ENCODE peak calls at places on chromosomes 3 and 15, in five cellular contexts. One of them, this sample, is unnamed. For H3K4me1, the result is how much of the 10 kb centered on the place peaks cover.

GRCh38 chr15:69035205-69035917 is 20.9 kb downstream of the NOX5 start:
- DNase-seq in stomach: peak
- DNase-seq in sigmoid colon: no peak
- DNase-seq in transverse colon: peak
- DNase-seq in HepG2: peak
- DNase-seq in this sample: peak

GRCh38 chr15:39887832-39888231 is 32.2 kb downstream of the GPR176 start:
- DNase-seq in HepG2: peak
- DNase-seq in sigmoid colon: no peak
- DNase-seq in stomach: peak
- DNase-seq in transverse colon: peak
- DNase-seq in this sample: no peak

GRCh38 chr3:54165865-54166264 is 43.5 kb downstream of the CACNA2D3 start:
- DNase-seq in HepG2: no peak
- DNase-seq in sigmoid colon: no peak
- DNase-seq in transverse colon: no peak
- DNase-seq in stomach: no peak
- DNase-seq in this sample: no peak

GRCh38 chr3:146499701-146500100 is 30.3 kb upstream of the PLSCR2 start:
- DNase-seq in transverse colon: no peak
- DNase-seq in sigmoid colon: no peak
- DNase-seq in stomach: no peak
- DNase-seq in HepG2: no peak
- DNase-seq in this sample: no peak

GRCh38 chr15:50945725-50946124 is 37.2 kb downstream of the AP4E1 start:
- DNase-seq in HepG2: no peak
- DNase-seq in transverse colon: no peak
- DNase-seq in stomach: no peak
- DNase-seq in sigmoid colon: no peak
- DNase-seq in this sample: no peak

GRCh38 chr3:127049390-127049789 is 66.5 kb downstream of the PLXNA1 start:
- DNase-seq in transverse colon: no peak
- DNase-seq in sigmoid colon: no peak
- DNase-seq in stomach: no peak
- DNase-seq in HepG2: no peak
- DNase-seq in this sample: no peak

GRCh38 chr3:106745344-106746168 is 631.7 kb upstream of the CCDC54 start:
- DNase-seq in sigmoid colon: no peak
- DNase-seq in stomach: no peak
- DNase-seq in transverse colon: no peak
- DNase-seq in HepG2: no peak
- DNase-seq in this sample: no peak

GRCh38 chr3:10116138-10116460 is 624 bp downstream of the BRK1 start:
- DNase-seq in transverse colon: no peak
- DNase-seq in sigmoid colon: no peak
- DNase-seq in HepG2: peak
- DNase-seq in stomach: no peak
- DNase-seq in this sample: no peak

GRCh38 chr3:127678315-127678599 is 5.5 kb downstream of the ABTB1 start:
- DNase-seq in sigmoid colon: no peak
- DNase-seq in transverse colon: no peak
- DNase-seq in stomach: no peak
- DNase-seq in HepG2: no peak
- DNase-seq in this sample: no peak

GRCh38 chr15:68495221-68495950 is 63.4 kb upstream of the ITGA11 start:
- DNase-seq in sigmoid colon: no peak
- DNase-seq in stomach: no peak
- DNase-seq in HepG2: no peak
- DNase-seq in transverse colon: no peak
- DNase-seq in this sample: no peak

GRCh38 chr3:147411235-147411607 is 2.1 kb downstream of the ZIC1 start:
- DNase-seq in stomach: no peak
- DNase-seq in HepG2: no peak
- DNase-seq in transverse colon: no peak
- DNase-seq in sigmoid colon: no peak
- DNase-seq in this sample: no peak

GRCh38 chr3:100761211-100761921 is 52.1 kb downstream of the TFG start:
- DNase-seq in transverse colon: peak
- DNase-seq in sigmoid colon: no peak
- DNase-seq in stomach: no peak
- DNase-seq in HepG2: peak
- DNase-seq in this sample: no peak

GRCh38 chr3:22996926-22997600 is 206.1 kb upstream of the UBE2E2 start:
- DNase-seq in sigmoid colon: no peak
- DNase-seq in HepG2: no peak
- DNase-seq in transverse colon: no peak
- DNase-seq in stomach: no peak
- DNase-seq in this sample: no peak

GRCh38 chr3:157099337-157100078 is 60.4 kb downstream of the CCNL1 start:
- DNase-seq in transverse colon: no peak
- DNase-seq in sigmoid colon: no peak
- DNase-seq in stomach: no peak
- DNase-seq in HepG2: no peak
- DNase-seq in this sample: peak

GRCh38 chr3:150830094-150830681 is 67.2 kb upstream of the SIAH2 start:
- DNase-seq in stomach: no peak
- DNase-seq in sigmoid colon: no peak
- DNase-seq in HepG2: peak
- DNase-seq in transverse colon: no peak
- DNase-seq in this sample: no peak

GRCh38 chr3:71893120-71893519 is 108.2 kb upstream of the PROK2 start:
- DNase-seq in HepG2: no peak
- DNase-seq in stomach: no peak
- DNase-seq in transverse colon: no peak
- DNase-seq in sigmoid colon: no peak
- DNase-seq in this sample: no peak

GRCh38 chr15:79310612-79310984 is 314 bp upstream of the TMED3 start:
- DNase-seq in stomach: no peak
- DNase-seq in HepG2: peak
- DNase-seq in transverse colon: no peak
- DNase-seq in sigmoid colon: no peak
- DNase-seq in this sample: no peak
- H3K27ac ChIP-seq in stomach: peak
- H3K27ac ChIP-seq in HepG2: no peak
- H3K27ac ChIP-seq in transverse colon: no peak
- H3K27ac ChIP-seq in sigmoid colon: no peak
- H3K27ac ChIP-seq in this sample: peak

GRCh38 chr15:74265046-74265639 is 29.0 kb downstream of the CCDC33 start:
- DNase-seq in stomach: no peak
- DNase-seq in transverse colon: no peak
- DNase-seq in sigmoid colon: no peak
- DNase-seq in HepG2: peak
- DNase-seq in this sample: no peak
- TF ChIP-seq POLR2AphosphoS5 in stomach: no peak
- TF ChIP-seq POLR2AphosphoS5 in transverse colon: no peak
- TF ChIP-seq POLR2AphosphoS5 in sigmoid colon: no peak
- TF ChIP-seq POLR2AphosphoS5 in HepG2: no peak
- TF ChIP-seq POLR2AphosphoS5 in this sample: no peak

DNA sequence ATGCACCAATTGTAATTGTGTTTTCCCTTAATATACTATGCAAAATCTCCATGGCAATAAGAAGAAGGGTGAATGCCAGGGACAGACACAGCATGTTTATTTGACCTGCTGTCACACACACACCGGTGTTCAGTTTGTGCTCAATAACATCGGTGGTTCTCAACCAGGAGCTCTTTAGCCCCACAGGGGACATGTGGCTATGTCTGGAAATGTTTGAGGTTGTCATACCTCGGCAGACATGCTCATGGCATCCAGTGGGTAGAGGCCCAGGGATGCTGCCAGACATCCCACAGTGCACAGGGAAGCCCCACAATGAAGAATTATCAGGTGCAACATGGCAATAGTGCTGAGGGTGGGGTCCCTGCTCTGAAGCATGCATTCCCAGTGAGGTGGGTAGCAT is 38.2 kb downstream of the GLB1 start:
- DNase-seq in transverse colon: no peak
- DNase-seq in stomach: no peak
- DNase-seq in sigmoid colon: no peak
- DNase-seq in HepG2: peak
- DNase-seq in this sample: no peak
- H3K4me1 ChIP-seq in transverse colon: under half
- H3K4me1 ChIP-seq in stomach: under half
- H3K4me1 ChIP-seq in sigmoid colon: under half
- H3K4me1 ChIP-seq in HepG2: under half
- H3K4me1 ChIP-seq in this sample: under half

GRCh38 chr3:31105438-31106077 is 211.1 kb upstream of the GADL1 start:
- DNase-seq in HepG2: no peak
- DNase-seq in stomach: no peak
- DNase-seq in sigmoid colon: no peak
- DNase-seq in transverse colon: no peak
- DNase-seq in this sample: no peak

GRCh38 chr3:31103181-31103580 is 208.7 kb upstream of the GADL1 start:
- DNase-seq in stomach: no peak
- DNase-seq in transverse colon: no peak
- DNase-seq in HepG2: no peak
- DNase-seq in sigmoid colon: no peak
- DNase-seq in this sample: no peak

GRCh38 chr3:31106204-31106603 is 211.7 kb upstream of the GADL1 start:
- DNase-seq in HepG2: peak
- DNase-seq in transverse colon: peak
- DNase-seq in sigmoid colon: no peak
- DNase-seq in stomach: no peak
- DNase-seq in this sample: peak

GRCh38 chr3:31103623-31104180 is 209.2 kb upstream of the GADL1 start:
- DNase-seq in transverse colon: no peak
- DNase-seq in stomach: no peak
- DNase-seq in sigmoid colon: no peak
- DNase-seq in HepG2: no peak
- DNase-seq in this sample: no peak

DNA sequence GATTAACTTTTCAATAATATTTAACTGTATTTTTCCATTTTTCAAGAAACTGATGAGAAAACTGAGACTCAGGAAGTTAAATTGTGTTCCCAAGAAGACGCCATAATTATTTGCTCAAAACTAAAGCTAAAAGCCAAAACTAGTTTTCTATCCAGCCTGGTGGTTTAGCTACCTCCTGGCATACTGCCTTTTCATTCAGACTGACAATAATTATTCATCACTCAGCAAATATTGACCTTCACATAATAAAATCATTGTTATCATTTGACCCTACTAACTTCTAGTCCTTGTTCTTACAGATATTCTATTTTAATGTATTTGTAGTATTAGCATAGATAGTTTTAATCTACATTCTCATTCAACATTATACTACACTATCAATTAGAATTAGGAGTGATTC is 210.6 kb upstream of the GADL1 start:
- DNase-seq in sigmoid colon: no peak
- DNase-seq in HepG2: no peak
- DNase-seq in transverse colon: no peak
- DNase-seq in stomach: no peak
- DNase-seq in this sample: no peak
- H3K27ac ChIP-seq in sigmoid colon: no peak
- H3K27ac ChIP-seq in HepG2: no peak
- H3K27ac ChIP-seq in transverse colon: no peak
- H3K27ac ChIP-seq in stomach: no peak
- H3K27ac ChIP-seq in this sample: no peak

DNA sequence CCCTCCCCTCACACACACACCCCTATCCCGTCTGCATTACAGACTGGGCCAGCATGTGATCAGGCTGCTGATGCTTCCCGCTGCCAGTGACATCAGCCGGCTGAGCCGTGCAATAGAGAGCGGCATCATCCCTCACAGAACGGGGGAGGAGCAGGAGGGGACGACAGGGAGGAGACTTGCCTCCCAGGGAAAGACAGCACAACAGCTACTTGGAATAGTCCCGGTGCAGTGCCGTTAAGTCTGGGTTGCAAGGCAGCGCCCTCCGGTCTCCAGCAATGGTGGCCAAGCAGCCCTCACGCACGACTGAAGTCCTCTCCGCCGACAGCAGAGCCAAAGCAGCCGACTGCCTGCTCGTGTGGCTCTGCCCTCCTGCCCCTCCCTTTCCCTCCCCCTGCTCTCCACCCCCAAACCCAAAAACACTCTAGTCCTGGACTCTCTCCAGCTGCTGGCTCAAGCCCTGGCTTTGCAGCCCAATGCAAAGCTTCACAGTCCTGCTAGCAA is 31.5 kb upstream of the RPS17 start:
- DNase-seq in transverse colon: peak
- DNase-seq in sigmoid colon: peak
- DNase-seq in HepG2: no peak
- DNase-seq in stomach: peak
- DNase-seq in this sample: no peak
- TF ChIP-seq POLR2AphosphoS5 in transverse colon: peak
- TF ChIP-seq POLR2AphosphoS5 in sigmoid colon: peak
- TF ChIP-seq POLR2AphosphoS5 in HepG2: no peak
- TF ChIP-seq POLR2AphosphoS5 in stomach: no peak
- TF ChIP-seq POLR2AphosphoS5 in this sample: peak

GRCh38 chr3:172087827-172088580 is 48.6 kb downstream of the FNDC3B start:
- DNase-seq in transverse colon: no peak
- DNase-seq in HepG2: no peak
- DNase-seq in sigmoid colon: no peak
- DNase-seq in stomach: no peak
- DNase-seq in this sample: no peak
- H3K4me1 ChIP-seq in transverse colon: under half
- H3K4me1 ChIP-seq in HepG2: half or more
- H3K4me1 ChIP-seq in sigmoid colon: under half
- H3K4me1 ChIP-seq in stomach: under half
- H3K4me1 ChIP-seq in this sample: under half

GRCh38 chr3:52218953-52219650 is 6.3 kb downstream of the TLR9 start:
- DNase-seq in transverse colon: no peak
- DNase-seq in sigmoid colon: no peak
- DNase-seq in stomach: peak
- DNase-seq in HepG2: no peak
- DNase-seq in this sample: peak

GRCh38 chr3:52221563-52222318 is 3.7 kb downstream of the TLR9 start:
- DNase-seq in transverse colon: no peak
- DNase-seq in sigmoid colon: no peak
- DNase-seq in HepG2: no peak
- DNase-seq in stomach: no peak
- DNase-seq in this sample: no peak

GRCh38 chr3:52222319-52223221 is 2.9 kb downstream of the TLR9 start:
- DNase-seq in stomach: no peak
- DNase-seq in transverse colon: no peak
- DNase-seq in HepG2: no peak
- DNase-seq in sigmoid colon: no peak
- DNase-seq in this sample: no peak

GRCh38 chr3:52220380-52221026 is 4.9 kb downstream of the TLR9 start:
- DNase-seq in stomach: peak
- DNase-seq in sigmoid colon: peak
- DNase-seq in transverse colon: peak
- DNase-seq in HepG2: peak
- DNase-seq in this sample: peak

DNA sequence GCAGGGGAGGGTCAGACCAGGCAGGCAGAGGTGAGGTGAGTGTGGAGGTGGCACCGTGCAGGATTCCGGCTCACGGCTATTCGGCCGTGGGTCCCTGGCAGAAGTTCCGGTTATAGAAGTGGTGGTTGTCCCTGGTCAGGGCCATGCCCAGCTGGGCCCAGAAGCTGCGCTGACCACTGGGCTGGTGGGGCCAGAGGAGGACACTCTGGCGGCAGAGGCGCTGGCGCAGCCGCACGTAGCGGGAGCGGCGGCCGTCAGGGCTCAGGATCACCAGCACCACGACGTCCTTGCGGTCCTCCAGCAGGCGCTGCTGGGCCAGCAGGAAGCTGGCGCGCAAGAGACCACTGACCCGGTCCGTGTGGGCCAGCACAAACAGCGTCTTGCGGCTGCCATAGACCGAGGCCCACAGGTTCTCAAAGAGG is 4.3 kb downstream of the TLR9 start:
- DNase-seq in stomach: no peak
- DNase-seq in transverse colon: no peak
- DNase-seq in sigmoid colon: no peak
- DNase-seq in HepG2: no peak
- DNase-seq in this sample: no peak
- H3K27ac ChIP-seq in stomach: no peak
- H3K27ac ChIP-seq in transverse colon: no peak
- H3K27ac ChIP-seq in sigmoid colon: no peak
- H3K27ac ChIP-seq in HepG2: no peak
- H3K27ac ChIP-seq in this sample: peak